ENCODE peak calls at places on chromosome 17, in nine cellular contexts. N is GM06990, P is omental fat pad, K is nephron progenitor cell, C is thoracic aorta, M is psoas muscle, T is adrenal gland, B is endothelial cell, X is GM12878. Y is an unnamed sample.

GRCh38 chr17:79910985-79911361 is 71.7 kb upstream of the CBX4 start:
- DNase-seq in N (no peak), P (no peak), K (no peak), C (no peak), M (no peak), T (no peak), B (no peak), X (no peak), Y (no peak)

GRCh38 chr17:63595132-63595531 is 5.6 kb upstream of the TACO1 start:
- DNase-seq in N (no peak), P (no peak), K (no peak), C (no peak), M (no peak), T (no peak), B (no peak), X (no peak), Y (no peak)

GRCh38 chr17:62703269-62703775 is 75.9 kb downstream of the MRC2 start:
- DNase-seq in N (no peak), P (no peak), K (no peak), C (no peak), M (no peak), T (peak; percentile 68), B (no peak), X (no peak), Y (no peak)

GRCh38 chr17:8031950-8032349 is 6.9 kb upstream of the ALOX15B start:
- DNase-seq in N (no peak), P (no peak), K (no peak), C (no peak), M (no peak), T (no peak), B (no peak), X (no peak), Y (no peak)

GRCh38 chr17:2815781-2816185 is 19.5 kb downstream of the RAP1GAP2 start:
- DNase-seq in N (no peak), P (no peak), K (no peak), C (no peak), M (no peak), T (no peak), B (no peak), X (no peak), Y (no peak)

GRCh38 chr17:27157297-27157696 is 136.6 kb upstream of the WSB1 start:
- DNase-seq in N (no peak), P (no peak), K (no peak), C (no peak), M (no peak), T (no peak), B (no peak), X (no peak), Y (no peak)

GRCh38 chr17:78759203-78759968 is 22.7 kb downstream of the CYTH1 start:
- DNase-seq in N (no peak), P (no peak), K (no peak), C (no peak), M (peak; percentile 47), T (peak; percentile 54), B (no peak), X (no peak), Y (no peak)

GRCh38 chr17:80026359-80027042 is 9.2 kb downstream of the TBC1D16 start:
- DNase-seq in N (no peak), P (no peak), K (no peak), C (no peak), M (no peak), T (no peak), B (no peak), X (no peak), Y (no peak)

GRCh38 chr17:48954300-48954755 is 9.7 kb upstream of the SNF8 start:
- DNase-seq in N (no peak), P (no peak), K (peak; percentile 36), C (no peak), M (no peak), T (no peak), B (peak; percentile 54), X (no peak), Y (no peak)

GRCh38 chr17:32350662-32351418 is 883 bp downstream of the ZNF207 start:
- DNase-seq in N (no peak), P (no peak), K (no peak), C (no peak), M (no peak), T (peak; percentile 54), B (peak; percentile 13), X (no peak), Y (peak; percentile 40)

GRCh38 chr17:1645207-1646171 is at the start of gene SCARF1:
- DNase-seq in N (no peak), P (no peak), K (peak; percentile 23), C (no peak), M (peak; percentile 59), T (peak; percentile 58), B (peak; percentile 78), X (no peak), Y (peak; percentile 49)

GRCh38 chr17:19411641-19412040 is 609 bp downstream of the RNF112 start:
- DNase-seq in N (no peak), P (no peak), K (no peak), C (no peak), M (no peak), T (no peak), B (no peak), X (no peak), Y (no peak)

GRCh38 chr17:382644-383533 is 30.3 kb upstream of the RPH3AL start:
- DNase-seq in N (no peak), P (no peak), K (peak; percentile 72), C (no peak), M (no peak), T (peak; percentile 69), B (no peak), X (no peak), Y (no peak)

GRCh38 chr17:48612854-48613691 is 2.0 kb downstream of the HOXB8 start:
- DNase-seq in N (no peak), P (no peak), K (peak; percentile 56), C (no peak), M (peak; percentile 55), T (peak; percentile 46), B (no peak), X (no peak), Y (peak; percentile 69)

GRCh38 chr17:44786551-44787081 is 27.8 kb downstream of the ADAM11 start:
- DNase-seq in N (no peak), P (no peak), K (no peak), C (no peak), M (no peak), T (no peak), B (no peak), X (no peak), Y (no peak)

GRCh38 chr17:36182176-36183000 is 6.0 kb upstream of the TBC1D3B start:
- DNase-seq in N (no peak), P (no peak), K (no peak), C (no peak), M (peak; percentile 16), T (no peak), B (peak; percentile 44), X (no peak), Y (no peak)
- TF ChIP-seq CTCF in N (no peak), P (no peak), K (no peak), C (no peak), M (no peak), T (no peak), B (no peak), X (no peak), Y (no peak)

GRCh38 chr17:73247728-73248127 is 14.0 kb downstream of the CPSF4L start:
- DNase-seq in N (no peak), P (no peak), K (no peak), C (no peak), M (no peak), T (no peak), B (no peak), X (no peak), Y (no peak)
- TF ChIP-seq CTCF in N (peak; percentile 1), P (no peak), K (no peak), C (no peak), M (peak; percentile 11), T (no peak), B (no peak), X (no peak), Y (peak; percentile 31)

GRCh38 chr17:35088911-35089845 is 25.7 kb upstream of the RFFL start:
- DNase-seq in N (peak; percentile 91), P (peak; percentile 65), K (peak; percentile 92), C (peak; percentile 48), M (peak; percentile 91), T (peak; percentile 82), B (peak; percentile 93), X (no peak), Y (peak; percentile 91)

GRCh38 chr17:35088647-35088910 is 25.1 kb upstream of the RFFL start:
- DNase-seq in N (no peak), P (no peak), K (no peak), C (no peak), M (no peak), T (no peak), B (no peak), X (no peak), Y (no peak)

GRCh38 chr17:35087731-35088646 is 24.5 kb upstream of the RFFL start:
- DNase-seq in N (no peak), P (no peak), K (peak; percentile 54), C (no peak), M (peak; percentile 56), T (peak; percentile 60), B (peak; percentile 42), X (no peak), Y (no peak)

GRCh38 chr17:35086931-35087573 is 23.5 kb upstream of the RFFL start:
- DNase-seq in N (no peak), P (no peak), K (no peak), C (no peak), M (no peak), T (peak; percentile 20), B (no peak), X (no peak), Y (no peak)

DNA sequence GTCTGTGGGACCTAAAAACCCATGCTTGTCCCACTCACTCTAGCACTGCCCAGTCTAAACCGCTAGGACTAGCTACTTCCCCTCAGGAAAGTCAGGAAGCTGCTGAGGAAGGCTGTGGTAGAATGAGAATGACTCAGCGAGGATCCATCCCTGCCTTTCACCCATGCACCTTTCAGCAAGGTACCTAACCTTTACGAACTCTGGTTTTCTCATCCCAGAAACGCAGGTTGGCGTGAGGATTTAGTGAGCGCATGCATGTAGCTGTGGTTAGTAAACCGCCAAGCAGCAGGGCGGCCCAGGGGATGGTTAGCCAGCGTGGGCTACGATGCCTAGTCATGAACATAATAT is 26.3 kb upstream of the RFFL start:
- DNase-seq in N (no peak), P (no peak), K (no peak), C (no peak), M (no peak), T (peak; percentile 15), B (peak; percentile 40), X (no peak), Y (no peak)
- TF ChIP-seq CTCF in N (no peak), P (no peak), K (no peak), C (no peak), M (no peak), T (no peak), B (no peak), X (no peak), Y (no peak)

DNA sequence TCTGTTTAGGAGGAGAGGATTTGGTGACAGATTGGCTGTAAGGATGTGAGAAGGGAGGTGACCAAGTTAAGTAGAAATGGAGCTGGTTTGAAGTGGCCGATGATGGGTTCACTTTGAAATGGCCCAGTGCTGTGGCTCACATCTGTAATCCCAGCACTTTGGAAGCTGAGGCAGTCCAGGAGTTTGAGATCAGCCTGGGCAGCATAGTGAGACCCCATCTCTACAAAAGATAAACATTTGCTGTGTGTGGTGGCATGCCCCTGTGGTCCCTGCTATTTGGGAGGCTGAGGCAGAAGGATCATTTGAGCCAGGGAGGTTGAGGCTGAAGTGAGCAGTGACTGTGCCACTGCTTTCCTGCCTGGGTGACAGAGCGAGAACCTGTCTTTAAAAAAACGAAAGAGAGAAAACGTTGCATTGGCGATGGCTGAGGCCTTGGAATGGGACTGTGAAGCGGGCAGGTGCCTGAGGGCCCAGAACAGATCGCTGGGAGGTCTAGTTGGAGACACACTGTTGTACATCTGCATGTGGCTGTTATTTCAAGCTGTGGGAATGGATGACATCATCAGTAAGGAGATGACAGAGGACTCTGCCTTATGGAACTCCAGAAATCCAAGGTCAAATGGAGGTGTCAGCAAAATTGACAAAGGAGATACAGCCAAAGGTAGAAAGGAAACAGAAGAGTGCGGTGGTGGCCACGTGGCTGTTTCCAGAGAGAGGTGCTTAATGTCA is 5.5 kb downstream of the COG1 start:
- DNase-seq in N (no peak), P (no peak), K (no peak), C (no peak), M (no peak), T (no peak), B (no peak), X (no peak), Y (no peak)
- TF ChIP-seq CTCF in N (no peak), P (no peak), K (no peak), C (no peak), M (no peak), T (no peak), B (no peak), X (no peak), Y (no peak)

Y was measured in GM10248.